ENCODE peak calls at places on chromosomes 2 and 18, in five cellular contexts. T is kidney, K is adrenal gland, S is tibial artery, W is uterus. B is an unnamed sample. For H3K4me1, the result is how much of the 10 kb centered on the place peaks cover.

GRCh38 chr2:26203091-26203490 is 30.2 kb downstream of the GAREM2 start:
- DNase-seq in T (no peak), W (no peak), S (no peak), K (no peak), B (no peak)

GRCh38 chr18:1090758-1091157 is 186.1 kb downstream of the ADCYAP1 start:
- DNase-seq in T (no peak), W (no peak), S (no peak), K (no peak), B (no peak)

GRCh38 chr18:46392576-46392975 is 264.4 kb downstream of the LOXHD1 start:
- DNase-seq in W (no peak), K (no peak), S (no peak), T (peak), B (no peak)

GRCh38 chr18:77067315-77068061 is 65.1 kb downstream of the MBP start:
- DNase-seq in W (peak), K (no peak), S (peak), T (no peak), B (peak)

GRCh38 chr2:169933124-169933711 is 106.0 kb downstream of the UBR3 start:
- DNase-seq in S (no peak), K (no peak), W (no peak), T (no peak), B (no peak)

GRCh38 chr2:88481937-88482336 is 29.4 kb upstream of the FOXI3 start:
- DNase-seq in W (no peak), T (no peak), S (no peak), K (no peak), B (no peak)

GRCh38 chr2:156229724-156230362 is 102.7 kb downstream of the NR4A2 start:
- DNase-seq in T (peak), W (no peak), K (no peak), S (no peak), B (no peak)

GRCh38 chr2:239991689-239992314 is 33.3 kb downstream of the NDUFA10 start:
- DNase-seq in S (no peak), K (no peak), T (no peak), W (no peak), B (no peak)

GRCh38 chr2:140144611-140145010 is 1364.4 kb upstream of the NXPH2 start:
- DNase-seq in K (no peak), S (no peak), W (no peak), T (no peak), B (no peak)

GRCh38 chr2:31141513-31141912 is 3.3 kb upstream of the GALNT14 start:
- DNase-seq in S (no peak), W (no peak), K (no peak), T (no peak), B (no peak)

GRCh38 chr2:137367361-137367760 is 596.9 kb upstream of the HNMT start:
- DNase-seq in T (no peak), S (no peak), W (no peak), K (no peak), B (no peak)

GRCh38 chr2:37621199-37621598 is 50.2 kb downstream of the CDC42EP3 start:
- DNase-seq in T (no peak), S (no peak), K (no peak), W (no peak), B (no peak)

GRCh38 chr2:217933326-217933993 is 69.3 kb downstream of the TNS1 start:
- DNase-seq in T (peak), W (no peak), K (no peak), S (no peak), B (no peak)

GRCh38 chr18:42078711-42079110 is 123.7 kb downstream of the PIK3C3 start:
- DNase-seq in K (no peak), W (no peak), S (no peak), T (no peak), B (no peak)

GRCh38 chr2:224220581-224221255 is 181.2 kb downstream of the FAM124B start:
- DNase-seq in T (no peak), K (no peak), S (no peak), W (no peak), B (no peak)

GRCh38 chr2:118112771-118113334 is 24.6 kb downstream of the INSIG2 start:
- DNase-seq in K (no peak), T (no peak), W (no peak), S (no peak), B (no peak)

GRCh38 chr2:100136310-100136709 is 6.1 kb downstream of the AFF3 start:
- DNase-seq in W (no peak), S (no peak), T (no peak), K (no peak), B (no peak)

GRCh38 chr2:1622521-1623200 is 121.7 kb downstream of the PXDN start:
- DNase-seq in S (no peak), W (no peak), T (no peak), K (no peak), B (no peak)

GRCh38 chr2:86790828-86791561 is at the start of gene CD8A:
- DNase-seq in W (no peak), T (no peak), S (no peak), K (no peak), B (no peak)
- H3K4me1 ChIP-seq in W (under half), T (under half), S (under half), K (under half), B (under half)

GRCh38 chr2:237432484-237433092 is 18.6 kb upstream of the COL6A3 start:
- DNase-seq in T (no peak), K (no peak), W (no peak), S (no peak), B (peak)
- H3K4me1 ChIP-seq in T (under half), K (under half), W (under half), S (under half), B (under half)

DNA sequence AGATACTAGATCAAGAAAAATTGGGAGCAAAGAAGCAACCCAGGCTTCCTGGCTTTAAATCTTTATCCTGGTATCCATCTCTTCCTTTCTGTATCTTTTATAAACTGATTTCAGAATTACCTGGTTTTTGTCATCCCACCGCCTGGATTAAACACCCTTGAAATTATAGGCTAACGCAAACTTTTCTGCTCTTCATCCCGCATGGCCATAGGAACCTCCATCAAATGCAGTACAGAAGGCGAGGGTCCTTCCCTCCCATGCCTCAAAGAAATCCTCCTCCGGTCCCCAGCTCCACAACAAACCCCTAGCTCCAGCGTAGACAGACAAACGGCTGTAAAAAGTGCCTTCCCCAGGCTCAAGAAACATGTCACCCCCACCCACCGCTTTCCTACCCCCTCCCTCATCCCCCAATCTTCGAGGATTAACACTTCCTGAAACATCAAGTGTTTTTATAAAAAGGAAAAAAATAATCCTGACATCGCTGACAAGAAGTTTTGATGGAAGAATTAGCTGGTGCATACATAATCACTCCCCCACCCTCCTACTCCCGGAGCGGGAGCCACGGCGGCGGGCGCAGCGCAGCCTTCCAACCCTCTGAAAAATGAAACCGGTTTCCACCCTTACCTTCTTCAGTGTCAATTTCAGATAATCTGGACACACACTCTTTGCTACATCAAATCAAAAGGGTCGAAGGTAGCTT is 7.6 kb downstream of the DLX1 start:
- DNase-seq in K (no peak), T (no peak), S (no peak), W (no peak), B (no peak)
- H3K4me1 ChIP-seq in K (under half), T (under half), S (under half), W (under half), B (under half)

DNA sequence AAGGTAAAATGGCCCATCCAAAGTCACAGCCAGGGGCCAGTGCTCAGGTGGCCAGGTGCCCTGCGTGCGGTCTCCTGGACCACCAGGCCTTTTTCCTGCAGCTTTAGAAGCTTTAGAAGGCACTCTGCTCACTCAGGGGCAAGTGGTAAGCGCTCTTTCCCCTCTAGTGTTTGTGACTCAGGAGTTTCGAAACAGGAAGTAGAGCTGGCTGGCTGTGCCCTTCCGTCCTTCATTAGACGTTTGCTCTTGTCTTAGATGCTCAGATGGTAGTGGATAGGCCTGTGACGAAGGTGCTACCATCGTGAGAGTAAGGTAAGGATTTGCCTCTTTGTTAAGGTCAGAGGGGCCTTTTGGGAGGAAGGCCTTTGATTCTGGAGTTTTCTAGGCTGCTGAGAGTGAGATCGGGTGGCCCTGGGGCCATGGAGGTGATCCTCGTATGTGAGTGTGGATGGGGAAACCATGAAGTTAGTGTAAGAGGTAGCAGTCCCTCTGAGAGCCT is at the start of gene CASP8:
- DNase-seq in T (no peak), K (peak), W (no peak), S (no peak), B (no peak)
- H3K4me1 ChIP-seq in T (under half), K (under half), W (under half), S (under half), B (under half)

GRCh38 chr2:237486819-237487448 is at the start of gene MLPH:
- DNase-seq in K (no peak), T (peak), S (no peak), W (peak), B (no peak)
- H3K4me1 ChIP-seq in K (under half), T (under half), S (under half), W (under half), B (under half)

DNA sequence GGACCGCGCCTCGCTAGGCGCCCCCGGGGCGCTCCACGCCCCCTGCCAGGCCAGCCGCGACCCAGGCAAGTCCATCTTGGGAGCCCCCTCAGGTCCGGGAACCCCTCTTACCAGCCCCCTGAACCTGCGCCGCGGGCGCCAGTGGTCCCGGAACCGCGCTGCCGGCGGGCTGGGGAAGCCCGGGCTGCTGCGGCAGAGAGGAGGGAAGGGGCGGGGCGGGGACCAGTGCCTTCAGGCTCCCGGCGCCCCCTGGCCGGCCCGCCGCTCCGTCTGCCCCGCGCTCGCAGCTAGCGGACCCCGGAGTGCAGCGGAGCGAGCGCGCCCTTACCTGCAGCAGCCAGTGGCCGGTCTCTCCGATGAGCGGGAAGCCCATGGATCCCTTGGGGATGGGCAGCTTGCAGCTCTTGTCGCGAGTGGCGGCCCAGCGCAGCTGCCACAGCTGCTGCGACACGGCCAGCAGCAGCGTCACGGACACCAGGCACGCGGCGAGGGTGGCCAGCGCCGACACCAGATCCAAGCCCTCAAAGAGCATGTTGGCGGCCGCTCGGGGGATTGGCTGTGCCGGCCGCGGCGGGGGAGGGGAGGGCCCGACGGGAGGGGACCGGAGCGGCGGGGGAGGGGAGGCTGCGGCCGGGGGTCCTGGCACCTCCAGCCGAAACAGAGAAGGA is at the start of gene CYP26B1:
- DNase-seq in S (peak), W (peak), T (peak), K (peak), B (no peak)
- H3K4me1 ChIP-seq in S (half or more), W (under half), T (under half), K (half or more), B (under half)

DNA sequence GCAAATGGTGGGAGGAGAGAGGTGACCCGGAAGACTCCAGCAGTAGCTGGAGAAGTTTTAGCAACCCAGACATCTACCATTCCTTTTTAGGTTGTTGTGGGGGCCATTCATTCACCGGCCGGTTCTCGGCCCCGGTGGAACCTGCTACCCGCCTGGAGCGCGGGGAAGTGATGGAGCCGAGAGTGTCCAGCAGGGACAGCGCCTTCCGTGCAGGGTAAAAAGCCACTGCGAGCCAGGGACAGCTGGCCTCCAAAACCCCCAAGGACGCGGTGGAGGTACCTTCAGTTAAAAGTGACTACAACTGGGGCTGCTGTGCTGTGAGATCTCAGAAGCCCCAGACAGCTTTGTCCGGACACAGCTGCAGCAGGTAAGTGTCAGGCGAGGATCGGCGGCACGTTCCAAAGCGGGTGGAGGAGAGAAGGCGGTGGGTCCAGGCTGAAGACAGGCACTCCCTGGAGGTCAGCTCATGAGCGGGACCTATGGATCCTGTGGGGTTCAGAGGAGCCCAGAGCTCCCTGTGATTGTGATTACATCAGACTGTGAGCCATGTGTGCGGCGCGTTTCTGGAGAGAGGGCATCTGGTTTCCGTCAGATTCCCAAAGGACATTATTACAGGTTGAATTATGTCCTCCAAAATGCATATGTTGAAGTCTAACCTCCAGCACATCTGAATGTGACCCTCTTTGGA is 276.5 kb downstream of the EIPR1 start:
- DNase-seq in W (no peak), K (peak), S (peak), T (peak), B (no peak)
- H3K4me1 ChIP-seq in W (under half), K (under half), S (under half), T (under half), B (under half)

B was measured in ascending aorta.